ENCODE peak calls at places on chromosomes 4 and X, in seven cellular contexts. One of them, this sample, is unnamed.

GRCh38 chr4:14792702-14793227 is 209.5 kb upstream of the CPEB2 start:
- DNase-seq in C1 segment of cervical spinal cord: no peak
- DNase-seq in stimulated activated CD4-positive, alpha-beta T cell treated with anti-CD3 and anti-CD28 coated beads, TNF-alpha, amount 100 ng/mL, for 4 hours: no peak
- DNase-seq in left lung: no peak
- DNase-seq in activated naive CD8-positive, alpha-beta T cell treated with anti-CD3 and anti-CD28 coated beads for 36 hours: no peak
- DNase-seq in ovary: no peak
- DNase-seq in iPS-NIHi11: no peak
- DNase-seq in this sample: no peak

GRCh38 chrX:99461223-99461622 is 948.9 kb downstream of the PCDH19 start:
- DNase-seq in C1 segment of cervical spinal cord: no peak
- DNase-seq in stimulated activated CD4-positive, alpha-beta T cell treated with anti-CD3 and anti-CD28 coated beads, TNF-alpha, amount 100 ng/mL, for 4 hours: no peak
- DNase-seq in left lung: no peak
- DNase-seq in activated naive CD8-positive, alpha-beta T cell treated with anti-CD3 and anti-CD28 coated beads for 36 hours: no peak
- DNase-seq in ovary: no peak
- DNase-seq in iPS-NIHi11: no peak
- DNase-seq in this sample: no peak

GRCh38 chr4:146243141-146243882 is 29.0 kb downstream of the REELD1 start:
- DNase-seq in C1 segment of cervical spinal cord: peak
- DNase-seq in stimulated activated CD4-positive, alpha-beta T cell treated with anti-CD3 and anti-CD28 coated beads, TNF-alpha, amount 100 ng/mL, for 4 hours: peak
- DNase-seq in left lung: no peak
- DNase-seq in activated naive CD8-positive, alpha-beta T cell treated with anti-CD3 and anti-CD28 coated beads for 36 hours: peak
- DNase-seq in ovary: no peak
- DNase-seq in iPS-NIHi11: peak
- DNase-seq in this sample: no peak

GRCh38 chr4:102685768-102686167 is 75.0 kb downstream of the MANBA start:
- DNase-seq in C1 segment of cervical spinal cord: no peak
- DNase-seq in stimulated activated CD4-positive, alpha-beta T cell treated with anti-CD3 and anti-CD28 coated beads, TNF-alpha, amount 100 ng/mL, for 4 hours: no peak
- DNase-seq in left lung: no peak
- DNase-seq in activated naive CD8-positive, alpha-beta T cell treated with anti-CD3 and anti-CD28 coated beads for 36 hours: no peak
- DNase-seq in ovary: no peak
- DNase-seq in iPS-NIHi11: no peak
- DNase-seq in this sample: no peak

GRCh38 chr4:8745036-8745827 is 126.4 kb downstream of the HMX1 start:
- DNase-seq in C1 segment of cervical spinal cord: no peak
- DNase-seq in stimulated activated CD4-positive, alpha-beta T cell treated with anti-CD3 and anti-CD28 coated beads, TNF-alpha, amount 100 ng/mL, for 4 hours: no peak
- DNase-seq in left lung: peak
- DNase-seq in activated naive CD8-positive, alpha-beta T cell treated with anti-CD3 and anti-CD28 coated beads for 36 hours: no peak
- DNase-seq in ovary: no peak
- DNase-seq in iPS-NIHi11: no peak
- DNase-seq in this sample: no peak

GRCh38 chrX:123869488-123869887 is 9.6 kb downstream of the XIAP start:
- DNase-seq in C1 segment of cervical spinal cord: no peak
- DNase-seq in stimulated activated CD4-positive, alpha-beta T cell treated with anti-CD3 and anti-CD28 coated beads, TNF-alpha, amount 100 ng/mL, for 4 hours: no peak
- DNase-seq in left lung: no peak
- DNase-seq in activated naive CD8-positive, alpha-beta T cell treated with anti-CD3 and anti-CD28 coated beads for 36 hours: no peak
- DNase-seq in ovary: no peak
- DNase-seq in iPS-NIHi11: no peak
- DNase-seq in this sample: no peak

GRCh38 chrX:47264507-47265173 is 31.8 kb downstream of the USP11 start:
- DNase-seq in C1 segment of cervical spinal cord: no peak
- DNase-seq in stimulated activated CD4-positive, alpha-beta T cell treated with anti-CD3 and anti-CD28 coated beads, TNF-alpha, amount 100 ng/mL, for 4 hours: no peak
- DNase-seq in left lung: no peak
- DNase-seq in activated naive CD8-positive, alpha-beta T cell treated with anti-CD3 and anti-CD28 coated beads for 36 hours: no peak
- DNase-seq in ovary: no peak
- DNase-seq in iPS-NIHi11: no peak
- DNase-seq in this sample: no peak

GRCh38 chrX:35665311-35665710 is 132.8 kb upstream of the MAGEB16 start:
- DNase-seq in C1 segment of cervical spinal cord: no peak
- DNase-seq in stimulated activated CD4-positive, alpha-beta T cell treated with anti-CD3 and anti-CD28 coated beads, TNF-alpha, amount 100 ng/mL, for 4 hours: no peak
- DNase-seq in left lung: no peak
- DNase-seq in activated naive CD8-positive, alpha-beta T cell treated with anti-CD3 and anti-CD28 coated beads for 36 hours: no peak
- DNase-seq in ovary: no peak
- DNase-seq in iPS-NIHi11: no peak
- DNase-seq in this sample: no peak

GRCh38 chr4:64713256-64713840 is 304.1 kb upstream of the TECRL start:
- DNase-seq in C1 segment of cervical spinal cord: no peak
- DNase-seq in stimulated activated CD4-positive, alpha-beta T cell treated with anti-CD3 and anti-CD28 coated beads, TNF-alpha, amount 100 ng/mL, for 4 hours: no peak
- DNase-seq in left lung: no peak
- DNase-seq in activated naive CD8-positive, alpha-beta T cell treated with anti-CD3 and anti-CD28 coated beads for 36 hours: no peak
- DNase-seq in ovary: no peak
- DNase-seq in iPS-NIHi11: peak
- DNase-seq in this sample: peak

GRCh38 chrX:41002021-41002420 is 83.2 kb upstream of the USP9X start:
- DNase-seq in C1 segment of cervical spinal cord: no peak
- DNase-seq in stimulated activated CD4-positive, alpha-beta T cell treated with anti-CD3 and anti-CD28 coated beads, TNF-alpha, amount 100 ng/mL, for 4 hours: no peak
- DNase-seq in left lung: no peak
- DNase-seq in activated naive CD8-positive, alpha-beta T cell treated with anti-CD3 and anti-CD28 coated beads for 36 hours: no peak
- DNase-seq in ovary: no peak
- DNase-seq in iPS-NIHi11: no peak
- DNase-seq in this sample: no peak

GRCh38 chr4:150005537-150005936 is 72.7 kb upstream of the DCLK2 start:
- DNase-seq in C1 segment of cervical spinal cord: no peak
- DNase-seq in stimulated activated CD4-positive, alpha-beta T cell treated with anti-CD3 and anti-CD28 coated beads, TNF-alpha, amount 100 ng/mL, for 4 hours: no peak
- DNase-seq in left lung: no peak
- DNase-seq in activated naive CD8-positive, alpha-beta T cell treated with anti-CD3 and anti-CD28 coated beads for 36 hours: no peak
- DNase-seq in ovary: no peak
- DNase-seq in iPS-NIHi11: no peak
- DNase-seq in this sample: no peak

GRCh38 chr4:157280673-157281072 is 60.1 kb downstream of the GRIA2 start:
- DNase-seq in C1 segment of cervical spinal cord: no peak
- DNase-seq in stimulated activated CD4-positive, alpha-beta T cell treated with anti-CD3 and anti-CD28 coated beads, TNF-alpha, amount 100 ng/mL, for 4 hours: no peak
- DNase-seq in left lung: no peak
- DNase-seq in activated naive CD8-positive, alpha-beta T cell treated with anti-CD3 and anti-CD28 coated beads for 36 hours: no peak
- DNase-seq in ovary: no peak
- DNase-seq in iPS-NIHi11: no peak
- DNase-seq in this sample: no peak

GRCh38 chr4:83852085-83852451 is 316.2 kb downstream of the GPAT3 start:
- DNase-seq in C1 segment of cervical spinal cord: no peak
- DNase-seq in stimulated activated CD4-positive, alpha-beta T cell treated with anti-CD3 and anti-CD28 coated beads, TNF-alpha, amount 100 ng/mL, for 4 hours: no peak
- DNase-seq in left lung: no peak
- DNase-seq in activated naive CD8-positive, alpha-beta T cell treated with anti-CD3 and anti-CD28 coated beads for 36 hours: no peak
- DNase-seq in ovary: no peak
- DNase-seq in iPS-NIHi11: no peak
- DNase-seq in this sample: no peak

GRCh38 chrX:12372111-12372510 is 233.8 kb downstream of the FRMPD4 start:
- DNase-seq in C1 segment of cervical spinal cord: no peak
- DNase-seq in stimulated activated CD4-positive, alpha-beta T cell treated with anti-CD3 and anti-CD28 coated beads, TNF-alpha, amount 100 ng/mL, for 4 hours: no peak
- DNase-seq in left lung: no peak
- DNase-seq in activated naive CD8-positive, alpha-beta T cell treated with anti-CD3 and anti-CD28 coated beads for 36 hours: no peak
- DNase-seq in ovary: no peak
- DNase-seq in iPS-NIHi11: no peak
- DNase-seq in this sample: no peak

GRCh38 chr4:168451331-168451730 is 29.0 kb downstream of the DDX60L start:
- DNase-seq in C1 segment of cervical spinal cord: no peak
- DNase-seq in stimulated activated CD4-positive, alpha-beta T cell treated with anti-CD3 and anti-CD28 coated beads, TNF-alpha, amount 100 ng/mL, for 4 hours: no peak
- DNase-seq in left lung: no peak
- DNase-seq in activated naive CD8-positive, alpha-beta T cell treated with anti-CD3 and anti-CD28 coated beads for 36 hours: no peak
- DNase-seq in ovary: no peak
- DNase-seq in iPS-NIHi11: no peak
- DNase-seq in this sample: no peak

GRCh38 chr4:108377021-108377420 is 208.3 kb upstream of the LEF1 start:
- DNase-seq in C1 segment of cervical spinal cord: no peak
- DNase-seq in stimulated activated CD4-positive, alpha-beta T cell treated with anti-CD3 and anti-CD28 coated beads, TNF-alpha, amount 100 ng/mL, for 4 hours: no peak
- DNase-seq in left lung: no peak
- DNase-seq in activated naive CD8-positive, alpha-beta T cell treated with anti-CD3 and anti-CD28 coated beads for 36 hours: no peak
- DNase-seq in ovary: no peak
- DNase-seq in iPS-NIHi11: no peak
- DNase-seq in this sample: no peak

GRCh38 chr4:4627906-4628305 is 86.1 kb upstream of the STX18 start:
- DNase-seq in C1 segment of cervical spinal cord: no peak
- DNase-seq in stimulated activated CD4-positive, alpha-beta T cell treated with anti-CD3 and anti-CD28 coated beads, TNF-alpha, amount 100 ng/mL, for 4 hours: no peak
- DNase-seq in left lung: no peak
- DNase-seq in activated naive CD8-positive, alpha-beta T cell treated with anti-CD3 and anti-CD28 coated beads for 36 hours: no peak
- DNase-seq in ovary: no peak
- DNase-seq in iPS-NIHi11: no peak
- DNase-seq in this sample: no peak

GRCh38 chr4:152310223-152310622 is 225.7 kb downstream of the FBXW7 start:
- DNase-seq in C1 segment of cervical spinal cord: no peak
- DNase-seq in stimulated activated CD4-positive, alpha-beta T cell treated with anti-CD3 and anti-CD28 coated beads, TNF-alpha, amount 100 ng/mL, for 4 hours: no peak
- DNase-seq in left lung: no peak
- DNase-seq in activated naive CD8-positive, alpha-beta T cell treated with anti-CD3 and anti-CD28 coated beads for 36 hours: no peak
- DNase-seq in ovary: no peak
- DNase-seq in iPS-NIHi11: no peak
- DNase-seq in this sample: no peak

GRCh38 chr4:105909699-105910340 is 14.5 kb downstream of the NPNT start:
- DNase-seq in C1 segment of cervical spinal cord: no peak
- DNase-seq in stimulated activated CD4-positive, alpha-beta T cell treated with anti-CD3 and anti-CD28 coated beads, TNF-alpha, amount 100 ng/mL, for 4 hours: no peak
- DNase-seq in left lung: no peak
- DNase-seq in activated naive CD8-positive, alpha-beta T cell treated with anti-CD3 and anti-CD28 coated beads for 36 hours: no peak
- DNase-seq in ovary: no peak
- DNase-seq in iPS-NIHi11: peak
- DNase-seq in this sample: no peak

GRCh38 chr4:94408549-94409374 is 43.0 kb upstream of the PDLIM5 start:
- DNase-seq in C1 segment of cervical spinal cord: no peak
- DNase-seq in stimulated activated CD4-positive, alpha-beta T cell treated with anti-CD3 and anti-CD28 coated beads, TNF-alpha, amount 100 ng/mL, for 4 hours: no peak
- DNase-seq in left lung: no peak
- DNase-seq in activated naive CD8-positive, alpha-beta T cell treated with anti-CD3 and anti-CD28 coated beads for 36 hours: no peak
- DNase-seq in ovary: no peak
- DNase-seq in iPS-NIHi11: no peak
- DNase-seq in this sample: no peak

GRCh38 chrX:72031118-72031517 is 100.6 kb downstream of the RTL5 start:
- DNase-seq in C1 segment of cervical spinal cord: no peak
- DNase-seq in stimulated activated CD4-positive, alpha-beta T cell treated with anti-CD3 and anti-CD28 coated beads, TNF-alpha, amount 100 ng/mL, for 4 hours: no peak
- DNase-seq in left lung: no peak
- DNase-seq in activated naive CD8-positive, alpha-beta T cell treated with anti-CD3 and anti-CD28 coated beads for 36 hours: no peak
- DNase-seq in ovary: no peak
- DNase-seq in iPS-NIHi11: no peak
- DNase-seq in this sample: no peak

GRCh38 chr4:3384771-3385701 is 56.7 kb upstream of the HGFAC start:
- DNase-seq in C1 segment of cervical spinal cord: peak
- DNase-seq in stimulated activated CD4-positive, alpha-beta T cell treated with anti-CD3 and anti-CD28 coated beads, TNF-alpha, amount 100 ng/mL, for 4 hours: no peak
- DNase-seq in left lung: peak
- DNase-seq in activated naive CD8-positive, alpha-beta T cell treated with anti-CD3 and anti-CD28 coated beads for 36 hours: no peak
- DNase-seq in ovary: no peak
- DNase-seq in iPS-NIHi11: no peak
- DNase-seq in this sample: peak